ENCODE peak calls at places on chromosomes 16 and 17, in six cellular contexts. Z is small intestine, S is body of pancreas, A is GM12878, L is astrocyte, Q is HCT116. K is an unnamed sample.

GRCh38 chr17:49132699-49133364 is at the start of gene B4GALNT2:
- DNase-seq in Q (no peak), Z (peak; percentile 77), A (no peak), L (no peak), S (peak; percentile 38), K (no peak)

GRCh38 chr16:31537362-31537921 is 9.7 kb downstream of the AHSP start:
- DNase-seq in Q (no peak), A (no peak), Z (no peak), L (no peak), S (peak; percentile 33), K (no peak)

GRCh38 chr17:75639771-75640555 is 6.7 kb downstream of the SMIM5 start:
- DNase-seq in A (no peak), Q (no peak), Z (peak; percentile 69), S (peak; percentile 59), L (no peak), K (no peak)

GRCh38 chr16:86836503-86837125 is 258.3 kb downstream of the FOXL1 start:
- DNase-seq in Z (no peak), S (no peak), Q (no peak), A (no peak), L (peak; percentile 94), K (no peak)

GRCh38 chr16:81445143-81445922 is 725 bp downstream of the CMIP start:
- DNase-seq in L (peak; percentile 14), Q (no peak), Z (peak; percentile 37), A (no peak), S (peak; percentile 60), K (peak; percentile 62)

GRCh38 chr17:63928966-63929695 is 3.0 kb downstream of the CD79B start:
- DNase-seq in S (no peak), Z (no peak), A (no peak), Q (no peak), L (no peak), K (no peak)

GRCh38 chr17:64130559-64131001 is 636 bp upstream of the ERN1 start:
- DNase-seq in A (peak; percentile 68), L (peak; percentile 36), S (peak; percentile 29), Q (no peak), Z (no peak), K (no peak)

GRCh38 chr16:53504161-53504663 is 1.2 kb upstream of the AKTIP start:
- DNase-seq in Z (peak; percentile 37), A (no peak), Q (no peak), L (peak; percentile 55), S (peak; percentile 65), K (peak; percentile 70)

GRCh38 chr17:53950207-53950857 is 127.6 kb downstream of the KIF2B start:
- DNase-seq in Z (no peak), L (no peak), Q (no peak), A (no peak), S (no peak), K (peak; percentile 64)

GRCh38 chr17:73462830-73463229 is 151.0 kb upstream of the CDC42EP4 start:
- DNase-seq in Q (no peak), Z (no peak), S (no peak), L (no peak), A (no peak), K (no peak)

GRCh38 chr17:2957631-2958286 is 105.6 kb downstream of the OR1D5 start:
- DNase-seq in S (no peak), L (peak; percentile 49), Q (no peak), Z (no peak), A (no peak), K (peak; percentile 23)

GRCh38 chr17:73191443-73192218 is 1.2 kb upstream of the COG1 start:
- DNase-seq in Q (peak; percentile 80), S (peak; percentile 70), Z (peak; percentile 74), A (no peak), L (peak; percentile 31), K (peak; percentile 66)

GRCh38 chr17:66935717-66936116 is 28.8 kb upstream of the CACNG4 start:
- DNase-seq in S (no peak), Z (no peak), Q (no peak), L (no peak), A (no peak), K (no peak)

GRCh38 chr17:41697122-41697962 is 8.7 kb downstream of the EIF1 start:
- DNase-seq in S (peak; percentile 79), Z (peak; percentile 56), Q (no peak), A (no peak), L (no peak), K (peak; percentile 83)

GRCh38 chr16:29978081-29978480 is 4.4 kb downstream of the TAOK2 start:
- DNase-seq in Q (no peak), S (no peak), Z (no peak), L (no peak), A (no peak), K (no peak)

GRCh38 chr17:69602969-69603368 is 188.5 kb downstream of the MAP2K6 start:
- DNase-seq in A (no peak), Z (peak; percentile 21), L (peak; percentile 51), Q (no peak), S (no peak), K (no peak)

GRCh38 chr16:1564325-1564724 is 30.9 kb downstream of the TMEM204 start:
- DNase-seq in S (no peak), L (no peak), Z (no peak), A (no peak), Q (no peak), K (no peak)

GRCh38 chr16:2968738-2969544 is at the start of gene PAQR4:
- DNase-seq in S (peak; percentile 90), Z (peak; percentile 88), Q (peak; percentile 82), A (peak; percentile 72), L (peak; percentile 59), K (peak; percentile 90)

GRCh38 chr16:57613514-57613913 is 14.9 kb upstream of the ADGRG1 start:
- DNase-seq in Q (no peak), L (no peak), A (no peak), S (no peak), Z (no peak), K (no peak)

GRCh38 chr17:35668807-35669206 is 62.6 kb upstream of the RASL10B start:
- DNase-seq in Q (no peak), S (no peak), L (no peak), A (no peak), Z (no peak), K (no peak)

DNA sequence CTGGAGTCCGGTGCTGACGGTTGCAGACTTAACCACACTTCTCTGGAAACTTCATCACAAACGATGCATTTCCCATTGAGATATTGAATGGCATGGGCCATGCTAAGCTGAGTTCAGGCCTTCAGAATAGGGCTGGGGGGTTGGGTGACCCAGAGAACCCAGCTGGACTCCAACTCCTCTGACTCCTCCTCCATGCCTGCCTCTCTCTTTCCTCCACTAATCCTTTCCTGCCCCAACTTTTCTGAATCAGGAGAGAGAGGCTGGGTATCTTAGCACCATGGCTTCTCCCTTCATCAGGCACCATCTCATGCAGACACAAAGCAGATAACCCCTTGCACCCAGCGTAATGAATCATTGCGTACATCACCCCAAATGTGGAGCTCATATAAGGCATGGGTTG is 193.6 kb downstream of the ZNF18 start:
- DNase-seq in Z (no peak), Q (no peak), A (no peak), S (no peak), L (no peak), K (no peak)
- H3K4me1 ChIP-seq in Z (no peaks in the 10 kb centered on the region), Q (no peaks in the 10 kb centered on the region), A (no peaks in the 10 kb centered on the region), S (no peaks in the 10 kb centered on the region), L (no peaks in the 10 kb centered on the region), K (no peaks in the 10 kb centered on the region)

GRCh38 chr17:10266477-10266876 is 68.1 kb upstream of the GAS7 start:
- DNase-seq in Q (no peak), S (no peak), A (peak; percentile 26), L (no peak), Z (no peak), K (no peak)

GRCh38 chr17:10265100-10265810 is 66.8 kb upstream of the GAS7 start:
- DNase-seq in L (no peak), Q (no peak), A (peak; percentile 23), Z (no peak), S (no peak), K (no peak)

GRCh38 chr17:10262451-10262850 is 64.0 kb upstream of the GAS7 start:
- DNase-seq in Z (no peak), S (no peak), A (no peak), Q (no peak), L (no peak), K (no peak)

DNA sequence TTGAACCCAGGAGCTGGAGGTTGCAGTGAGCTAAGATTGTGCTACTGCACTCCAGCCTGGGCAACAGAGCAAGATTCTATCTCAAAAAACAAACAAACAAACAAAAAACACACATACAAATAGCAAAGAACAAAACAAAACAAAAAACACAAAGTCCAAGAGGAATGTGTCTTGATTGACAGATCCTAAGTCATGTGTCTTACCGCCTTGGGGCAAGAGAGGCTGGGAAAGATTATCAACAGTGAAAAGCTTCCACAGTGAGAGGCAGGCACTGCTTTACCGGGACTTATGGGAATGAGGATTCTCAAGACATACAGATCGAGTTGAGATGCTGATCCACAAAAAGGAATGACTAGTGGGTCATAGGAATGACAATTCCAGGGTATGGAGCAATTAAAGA is 62.7 kb upstream of the GAS7 start:
- DNase-seq in A (no peak), L (no peak), Z (no peak), S (no peak), Q (no peak), K (no peak)
- H3K4me1 ChIP-seq in A (peaks cover 7% of the 10 kb centered on the region), L (no peaks in the 10 kb centered on the region), Z (no peaks in the 10 kb centered on the region), S (no peaks in the 10 kb centered on the region), Q (no peaks in the 10 kb centered on the region), K (no peaks in the 10 kb centered on the region)

DNA sequence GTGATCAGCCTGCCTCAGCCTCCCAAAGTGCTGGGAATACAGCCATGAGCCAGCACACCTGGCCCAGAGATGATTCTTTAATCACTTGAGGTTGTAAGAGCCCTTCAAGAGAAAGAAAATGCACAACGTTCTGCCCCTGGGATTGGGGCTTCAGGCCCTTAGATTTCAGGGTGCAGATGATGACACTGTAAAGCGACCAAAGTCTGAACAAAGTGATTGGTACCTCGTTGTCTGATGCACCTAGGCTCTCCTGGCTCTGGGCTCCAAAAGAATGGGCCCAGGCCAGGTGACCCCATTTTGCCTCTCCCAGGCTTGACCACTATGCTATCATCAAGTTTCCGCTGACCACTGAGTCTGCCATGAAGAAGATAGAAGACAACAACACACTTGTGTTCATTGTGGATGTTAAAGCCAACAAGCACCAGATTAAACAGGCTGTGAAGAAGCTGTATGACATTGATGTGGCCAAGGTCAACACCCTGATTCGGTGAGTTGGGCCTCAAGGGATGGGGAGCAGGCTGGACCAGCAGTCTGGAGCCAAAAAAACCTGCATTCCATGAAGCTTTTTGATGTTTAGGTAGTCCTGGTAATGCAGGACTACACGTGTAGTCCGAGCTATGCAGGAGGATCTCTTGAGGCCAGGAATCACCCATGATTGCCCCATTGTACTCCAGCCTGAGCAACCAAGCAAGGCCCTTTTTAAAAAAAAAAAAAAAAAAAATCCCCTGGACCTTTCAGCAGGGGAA is 2.8 kb downstream of the RPL23A start:
- DNase-seq in Z (no peak), Q (no peak), S (no peak), A (no peak), L (no peak), K (no peak)
- H3K4me1 ChIP-seq in Z (no peaks in the 10 kb centered on the region), Q (peaks cover 40% of the 10 kb centered on the region), S (peaks cover 55% of the 10 kb centered on the region), A (peaks cover 22% of the 10 kb centered on the region), L (peaks cover 62% of the 10 kb centered on the region), K (no peaks in the 10 kb centered on the region)

GRCh38 chr17:77474292-77474988 is 333.7 kb downstream of the SEC14L1 start:
- DNase-seq in S (no peak), A (no peak), Q (no peak), L (peak; percentile 36), Z (no peak), K (no peak)

GRCh38 chr17:77470800-77471733 is 330.3 kb downstream of the SEC14L1 start:
- DNase-seq in A (no peak), S (no peak), L (peak; percentile 47), Z (no peak), Q (peak; percentile 28), K (no peak)

GRCh38 chr17:77473615-77474226 is 333.0 kb downstream of the SEC14L1 start:
- DNase-seq in Q (peak; percentile 71), Z (no peak), A (no peak), L (peak; percentile 21), S (no peak), K (no peak)

GRCh38 chr17:77471984-77472836 is 331.4 kb downstream of the SEC14L1 start:
- DNase-seq in Q (no peak), Z (no peak), L (peak; percentile 76), S (peak; percentile 39), A (no peak), K (no peak)

GRCh38 chr17:77472837-77473214 is 332.1 kb downstream of the SEC14L1 start:
- DNase-seq in L (no peak), S (no peak), Q (no peak), A (no peak), Z (no peak), K (no peak)
- H3K4me1 ChIP-seq in L (peaks cover 77% of the 10 kb centered on the region), S (peaks cover 61% of the 10 kb centered on the region), Q (peaks cover 51% of the 10 kb centered on the region), A (peaks cover 63% of the 10 kb centered on the region), Z (peaks cover 23% of the 10 kb centered on the region), K (no peaks in the 10 kb centered on the region)

K was measured in right lobe of liver.